ENCODE peak calls at places on chromosomes 13 and 19, in seven cellular contexts. W, J, A, E, N, Q and Y are unnamed samples.

GRCh38 chr13:30376426-30377311 is 45.6 kb upstream of the UBE2L5 start:
- DNase-seq in W (no peak), Q (no peak), J (peak; percentile 91), E (no peak), A (no peak), N (no peak), Y (no peak)

GRCh38 chr13:80339841-80340642 is 884 bp downstream of the SPRY2 start:
- DNase-seq in J (peak; percentile 88), W (peak; percentile 60), E (no peak), Q (peak; percentile 81), A (peak; percentile 69), N (no peak), Y (no peak)

GRCh38 chr19:38949580-38950367 is 19.0 kb downstream of the MRPS12 start:
- DNase-seq in W (peak; percentile 99), N (peak; percentile 57), E (no peak), Q (peak; percentile 78), A (peak; percentile 94), J (peak; percentile 89), Y (peak; percentile 93)

GRCh38 chr13:78102121-78102677 is 183.6 kb upstream of the EDNRB start:
- DNase-seq in N (peak; percentile 48), Q (no peak), W (no peak), A (no peak), J (no peak), E (no peak), Y (no peak)

GRCh38 chr19:47542030-47542475 is 27.2 kb upstream of the NAPA start:
- DNase-seq in A (no peak), W (no peak), E (no peak), N (no peak), Q (no peak), J (no peak), Y (no peak)

GRCh38 chr13:40983725-40984669 is 35.1 kb downstream of the ELF1 start:
- DNase-seq in A (no peak), N (no peak), Q (no peak), J (no peak), E (no peak), W (no peak), Y (no peak)

GRCh38 chr19:13843104-13843921 is 33.6 kb upstream of the NANOS3 start:
- DNase-seq in A (no peak), Q (peak; percentile 54), W (peak; percentile 52), J (peak; percentile 84), E (no peak), N (no peak), Y (peak; percentile 93)

GRCh38 chr13:84500016-84500415 is 617.7 kb upstream of the SLITRK1 start:
- DNase-seq in A (no peak), Q (no peak), N (no peak), W (no peak), E (no peak), J (no peak), Y (no peak)

GRCh38 chr19:13918726-13919411 is 12.9 kb downstream of the CC2D1A start:
- DNase-seq in N (no peak), A (no peak), J (no peak), W (no peak), Q (no peak), E (no peak), Y (no peak)

GRCh38 chr19:58182989-58183821 is at the start of gene ZNF274:
- DNase-seq in Q (peak; percentile 98), W (peak; percentile 98), E (peak; percentile 81), N (peak; percentile 85), J (peak; percentile 99), A (peak; percentile 97), Y (peak; percentile 97)

GRCh38 chr13:35190241-35190640 is 248.2 kb downstream of the NBEA start:
- DNase-seq in J (no peak), E (peak; percentile 80), Q (no peak), N (no peak), W (no peak), A (no peak), Y (no peak)

GRCh38 chr19:44499559-44499958 is 763 bp downstream of the ZNF180 start:
- DNase-seq in Q (no peak), N (no peak), A (no peak), W (no peak), J (no peak), E (no peak), Y (no peak)

GRCh38 chr19:11378319-11379189 is 4.1 kb downstream of the SWSAP1 start:
- DNase-seq in E (no peak), A (peak; percentile 64), Q (no peak), J (peak; percentile 86), N (no peak), W (peak; percentile 88), Y (no peak)

GRCh38 chr19:18469245-18470107 is 31.5 kb upstream of the ISYNA1 start:
- DNase-seq in A (peak; percentile 77), N (peak; percentile 43), W (peak; percentile 82), Q (peak; percentile 81), J (peak; percentile 89), E (no peak), Y (no peak)

GRCh38 chr19:12052057-12052570 is 647 bp downstream of the ZNF878 start:
- DNase-seq in E (no peak), Q (no peak), N (no peak), J (no peak), A (no peak), W (no peak), Y (no peak)

GRCh38 chr19:56114711-56115110 is 6.4 kb downstream of the ZNF787 start:
- DNase-seq in E (no peak), N (no peak), W (no peak), A (peak; percentile 35), J (no peak), Q (no peak), Y (no peak)

GRCh38 chr13:31629085-31629785 is 110.1 kb upstream of the RXFP2 start:
- DNase-seq in Q (no peak), W (no peak), N (no peak), J (no peak), A (no peak), E (no peak), Y (no peak)

GRCh38 chr19:23946569-23946968 is 31.9 kb downstream of the ZNF726 start:
- DNase-seq in A (no peak), Q (no peak), W (no peak), E (no peak), J (no peak), N (no peak), Y (no peak)

GRCh38 chr13:55244991-55245644 is 1895.6 kb upstream of the PRR20A start:
- DNase-seq in J (no peak), Q (no peak), E (no peak), N (no peak), A (no peak), W (peak; percentile 70), Y (no peak)

GRCh38 chr19:55301459-55302331 is 17.9 kb downstream of the BRSK1 start:
- DNase-seq in Q (peak; percentile 89), N (peak; percentile 73), W (peak; percentile 95), E (peak; percentile 55), A (peak; percentile 92), J (peak; percentile 97), Y (peak; percentile 96)

GRCh38 chr19:39423258-39424086 is 11.0 kb downstream of the PLEKHG2 start:
- DNase-seq in Q (no peak), J (peak; percentile 74), W (no peak), A (no peak), E (no peak), N (no peak), Y (no peak)

GRCh38 chr13:64540468-64540867 is 2689.7 kb downstream of the PCDH9 start:
- DNase-seq in J (no peak), N (no peak), E (no peak), A (no peak), W (no peak), Q (no peak), Y (no peak)

GRCh38 chr19:14375582-14376291 is 5.5 kb upstream of the ADGRE5 start:
- DNase-seq in W (no peak), J (peak; percentile 84), N (no peak), Q (no peak), A (no peak), E (no peak), Y (no peak)

DNA sequence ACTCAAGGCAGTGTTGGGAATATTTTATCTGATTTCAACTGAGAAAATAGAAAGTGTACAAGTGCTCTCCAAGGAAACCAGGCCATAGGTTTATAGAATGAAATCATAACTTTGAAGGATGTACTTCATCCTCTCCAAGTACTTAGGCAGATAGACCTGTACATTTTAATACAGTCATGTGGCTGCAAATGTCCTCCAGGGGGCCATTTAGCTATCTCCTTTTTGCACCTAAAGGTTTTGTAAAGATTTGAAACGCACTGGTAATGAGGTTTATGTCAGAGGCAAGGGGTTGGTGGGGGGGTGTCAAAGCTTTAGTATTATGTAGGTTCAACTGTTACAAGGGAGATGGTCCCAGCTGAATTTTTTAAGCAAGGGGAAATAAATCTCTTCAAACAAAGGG is 364.4 kb downstream of the DCT start:
- DNase-seq in E (no peak), N (no peak), J (no peak), A (no peak), W (no peak), Q (no peak), Y (no peak)
- TF ChIP-seq CTCF in E (no peak), N (no peak), J (no peak), A (no peak), W (peak; percentile 28), Q (no peak), Y (no peak)

GRCh38 chr13:72255908-72256307 is 388.9 kb upstream of the DACH1 start:
- DNase-seq in Q (no peak), E (no peak), N (no peak), A (no peak), J (no peak), W (peak; percentile 66), Y (no peak)
- TF ChIP-seq CTCF in Q (peak; percentile 18), E (peak; percentile 13), N (no peak), A (no peak), J (no peak), W (peak; percentile 70), Y (peak; percentile 73)

DNA sequence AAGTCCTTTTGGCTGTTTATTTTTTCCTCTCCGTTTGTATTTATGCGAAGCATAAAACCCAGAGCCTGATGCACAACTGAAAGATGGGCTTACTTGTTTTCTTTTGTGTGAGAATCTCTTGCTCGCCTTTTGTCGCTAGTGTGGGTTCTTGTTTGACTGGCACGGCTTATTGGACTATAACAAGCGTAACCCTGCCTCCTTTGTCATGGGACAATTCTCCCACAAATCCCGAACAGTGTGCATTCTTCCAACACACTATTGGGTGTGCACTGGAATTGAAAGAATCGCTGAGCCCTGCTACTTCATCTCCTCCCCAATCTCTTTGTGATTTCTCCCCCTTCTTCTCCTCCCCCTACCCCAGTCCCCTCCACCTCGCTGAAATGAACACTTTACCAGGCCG is 110.8 kb downstream of the ZIC5 start:
- DNase-seq in E (no peak), A (no peak), W (peak; percentile 89), N (no peak), Q (no peak), J (no peak), Y (no peak)
- TF ChIP-seq CTCF in E (no peak), A (no peak), W (no peak), N (no peak), Q (no peak), J (no peak), Y (no peak)

DNA sequence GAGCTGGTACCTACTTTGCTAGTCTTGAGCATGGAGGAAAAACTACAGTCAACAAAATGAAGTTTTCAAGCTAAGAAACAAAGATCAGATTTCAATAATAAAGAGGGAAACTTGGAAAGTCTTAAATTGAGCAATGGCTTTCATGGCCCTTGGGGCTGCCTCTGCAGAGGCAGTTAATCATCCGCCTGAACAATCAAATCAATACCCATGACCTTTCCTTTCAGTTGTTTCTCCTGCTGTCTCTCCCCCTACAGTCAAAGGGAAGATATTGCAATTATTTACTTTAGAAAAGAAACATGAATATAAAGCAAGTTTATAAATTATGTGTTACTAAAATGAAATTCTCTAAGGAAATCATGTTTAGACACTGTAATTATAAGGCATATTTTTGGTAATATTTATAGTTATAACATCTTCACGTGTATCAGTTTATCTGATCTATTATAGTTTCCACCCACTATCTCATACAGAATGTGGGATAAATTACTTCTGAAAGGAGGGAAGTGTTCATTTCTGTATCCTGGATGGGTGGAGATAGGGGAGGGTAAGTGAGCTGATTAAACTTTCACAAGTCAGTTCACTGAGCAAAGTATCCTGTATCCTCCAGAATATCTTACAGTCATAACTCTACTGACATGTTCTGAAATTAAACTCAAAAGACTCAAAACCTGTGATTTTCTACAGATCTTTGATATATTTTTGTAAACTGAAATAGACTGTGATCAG is 72.4 kb upstream of the TSC22D1 start:
- DNase-seq in J (no peak), Q (no peak), E (no peak), A (no peak), N (no peak), W (no peak), Y (no peak)
- TF ChIP-seq CTCF in J (no peak), Q (peak; percentile 43), E (peak; percentile 36), A (no peak), N (no peak), W (peak; percentile 52), Y (peak; percentile 44)